ENCODE peak calls at places on chromosomes 11 and 22, in five cellular contexts. Z, L, S, B and P are unnamed samples.

GRCh38 chr11:45974806-45975205 is 52.4 kb downstream of the LARGE2 start:
- DNase-seq in Z (no peak), L (no peak), S (no peak), B (no peak), P (no peak)

GRCh38 chr22:43835736-43836135 is 23.6 kb upstream of the EFCAB6 start:
- DNase-seq in Z (no peak), L (no peak), S (no peak), B (no peak), P (no peak)

GRCh38 chr11:62256281-62256680 is 13.7 kb upstream of the SCGB2A2 start:
- DNase-seq in Z (no peak), L (no peak), S (no peak), B (no peak), P (no peak)

GRCh38 chr11:17593466-17594245 is 46.6 kb downstream of the OTOG start:
- DNase-seq in Z (no peak), L (no peak), S (no peak), B (no peak), P (no peak)

GRCh38 chr11:117796456-117797428 is at the start of gene DSCAML1:
- DNase-seq in Z (no peak), L (no peak), S (peak), B (no peak), P (peak)

GRCh38 chr11:19574916-19575315 is 137.7 kb upstream of the NAV2 start:
- DNase-seq in Z (no peak), L (no peak), S (no peak), B (no peak), P (no peak)

GRCh38 chr22:35024364-35024692 is 41.6 kb upstream of the ISX start:
- DNase-seq in Z (no peak), L (no peak), S (no peak), B (no peak), P (no peak)

GRCh38 chr11:66857234-66857926 is 516 bp downstream of the LRFN4 start:
- DNase-seq in Z (no peak), L (peak), S (no peak), B (no peak), P (no peak)

GRCh38 chr11:113689711-113690618 is 16.1 kb downstream of the TMPRSS5 start:
- DNase-seq in Z (no peak), L (peak), S (no peak), B (no peak), P (no peak)

GRCh38 chr11:64649304-64649703 is 58.3 kb downstream of the SLC22A12 start:
- DNase-seq in Z (no peak), L (no peak), S (no peak), B (no peak), P (no peak)

GRCh38 chr22:50045211-50046018 is 12.7 kb downstream of the TTLL8 start:
- DNase-seq in Z (no peak), L (no peak), S (no peak), B (no peak), P (no peak)

GRCh38 chr11:115630109-115630700 is 126.0 kb upstream of the CADM1 start:
- DNase-seq in Z (no peak), L (no peak), S (no peak), B (no peak), P (no peak)

GRCh38 chr11:111077938-111078337 is 167.6 kb upstream of the POU2AF2 start:
- DNase-seq in Z (no peak), L (no peak), S (no peak), B (no peak), P (no peak)

GRCh38 chr11:67584205-67584880 is 731 bp downstream of the GSTP1 start:
- DNase-seq in Z (no peak), L (peak), S (peak), B (peak), P (peak)

GRCh38 chr11:80144932-80145612 is 704.2 kb upstream of the TENM4 start:
- DNase-seq in Z (no peak), L (no peak), S (no peak), B (no peak), P (no peak)

GRCh38 chr11:116492600-116492999 is 280.2 kb downstream of the BUD13 start:
- DNase-seq in Z (no peak), L (no peak), S (no peak), B (no peak), P (no peak)

GRCh38 chr11:133399855-133400625 is 132.3 kb downstream of the OPCML start:
- DNase-seq in Z (no peak), L (no peak), S (no peak), B (no peak), P (no peak)

GRCh38 chr11:132777067-132777975 is 755.0 kb downstream of the OPCML start:
- DNase-seq in Z (no peak), L (no peak), S (no peak), B (no peak), P (no peak)

GRCh38 chr11:30257058-30257457 is 26.2 kb downstream of the FSHB start:
- DNase-seq in Z (no peak), L (no peak), S (no peak), B (no peak), P (no peak)

GRCh38 chr11:2096919-2097301 is 42.3 kb downstream of the IGF2 start:
- DNase-seq in Z (no peak), L (no peak), S (no peak), B (no peak), P (no peak)

GRCh38 chr22:44453441-44454112 is 44.5 kb downstream of the RTL6 start:
- DNase-seq in Z (no peak), L (no peak), S (no peak), B (no peak), P (no peak)

GRCh38 chr11:70317576-70318305 is 47.3 kb downstream of the PPFIA1 start:
- DNase-seq in Z (no peak), L (no peak), S (no peak), B (no peak), P (no peak)

GRCh38 chr11:10488581-10489443 is 33.7 kb downstream of the AMPD3 start:
- DNase-seq in Z (no peak), L (no peak), S (no peak), B (no peak), P (peak)

GRCh38 chr22:43529954-43530863 is 118.4 kb downstream of the MPPED1 start:
- DNase-seq in Z (no peak), L (no peak), S (no peak), B (no peak), P (no peak)

GRCh38 chr22:19815093-19815822 is 39.4 kb downstream of the GNB1L start:
- DNase-seq in Z (no peak), L (no peak), S (no peak), B (no peak), P (no peak)

GRCh38 chr11:133977067-133977681 is 20.4 kb upstream of the IGSF9B start:
- DNase-seq in Z (no peak), L (no peak), S (no peak), B (no peak), P (no peak)

GRCh38 chr11:2202900-2203439 is 31.4 kb upstream of the TH start:
- DNase-seq in Z (no peak), L (no peak), S (no peak), B (no peak), P (no peak)

GRCh38 chr22:30668306-30668655 is 606 bp upstream of the DUSP18 start:
- DNase-seq in Z (no peak), L (no peak), S (no peak), B (no peak), P (no peak)

GRCh38 chr22:44325718-44326548 is 13.2 kb upstream of the SHISAL1 start:
- DNase-seq in Z (no peak), L (no peak), S (no peak), B (no peak), P (no peak)

GRCh38 chr11:67519726-67520125 is 3.5 kb downstream of the CABP2 start:
- DNase-seq in Z (no peak), L (no peak), S (no peak), B (no peak), P (no peak)

GRCh38 chr11:111633756-111634362 is 31.6 kb downstream of the SIK2 start:
- DNase-seq in Z (no peak), L (no peak), S (no peak), B (no peak), P (no peak)

GRCh38 chr11:3969613-3970012 is 114.1 kb downstream of the STIM1 start:
- DNase-seq in Z (no peak), L (no peak), S (no peak), B (no peak), P (no peak)

GRCh38 chr11:117781650-117782049 is 15.4 kb downstream of the DSCAML1 start:
- DNase-seq in Z (no peak), L (no peak), S (no peak), B (no peak), P (no peak)

GRCh38 chr22:23376256-23376655 is 195.9 kb downstream of the BCR start:
- DNase-seq in Z (no peak), L (no peak), S (no peak), B (no peak), P (no peak)